ENCODE peak calls at places on chromosomes 6 and 20, in six cellular contexts. Y is esophagus squamous epithelium, U is HCT116, X is mesendoderm, C is lower lobe of right lung, V is adrenal gland. T is an unnamed sample. For H3K4me1, the result is how much of the 10 kb centered on the place peaks cover.

GRCh38 chr20:51934301-51935002 is 132.1 kb upstream of the SALL4 start:
- DNase-seq in Y (no peak), C (no peak), U (no peak), X (peak), V (no peak), T (no peak)

GRCh38 chr6:134525190-134525868 is 207.4 kb upstream of the SGK1 start:
- DNase-seq in V (no peak), C (no peak), Y (no peak), U (no peak), X (no peak), T (no peak)

GRCh38 chr6:89221971-89222887 is 5.1 kb upstream of the GABRR1 start:
- DNase-seq in X (no peak), Y (no peak), V (no peak), U (no peak), C (no peak), T (no peak)

GRCh38 chr6:97465877-97466710 is 183.1 kb upstream of the MMS22L start:
- DNase-seq in V (no peak), X (peak), U (no peak), C (no peak), Y (no peak), T (no peak)

GRCh38 chr6:143283887-143284640 is 166.4 kb downstream of the ADAT2 start:
- DNase-seq in Y (no peak), X (no peak), C (no peak), V (no peak), U (no peak), T (no peak)

GRCh38 chr20:24034820-24035219 is 46.2 kb upstream of the GGTLC1 start:
- DNase-seq in V (no peak), Y (no peak), C (no peak), U (no peak), X (no peak), T (no peak)

GRCh38 chr6:2133718-2134310 is 111.6 kb downstream of the GMDS start:
- DNase-seq in U (no peak), V (no peak), C (no peak), X (no peak), Y (no peak), T (no peak)

GRCh38 chr6:72850040-72850439 is 228.2 kb downstream of the KCNQ5 start:
- DNase-seq in U (no peak), X (no peak), V (no peak), Y (no peak), C (no peak), T (no peak)

GRCh38 chr6:134352786-134353480 is 35.0 kb upstream of the SGK1 start:
- DNase-seq in U (no peak), V (no peak), X (peak), Y (no peak), C (no peak), T (no peak)

GRCh38 chr6:118746100-118746874 is 94.9 kb upstream of the CEP85L start:
- DNase-seq in X (no peak), U (no peak), C (peak), Y (no peak), V (peak), T (peak)

GRCh38 chr20:14036567-14036966 is 41.3 kb downstream of the MACROD2 start:
- DNase-seq in C (no peak), Y (no peak), U (no peak), X (no peak), V (no peak), T (no peak)

GRCh38 chr20:63461364-63461763 is 11.1 kb downstream of the KCNQ2 start:
- DNase-seq in V (peak), Y (no peak), C (no peak), X (peak), U (no peak), T (no peak)

GRCh38 chr6:125974214-125974866 is 12.0 kb upstream of the TRMT11 start:
- DNase-seq in X (no peak), V (no peak), C (no peak), Y (no peak), U (peak), T (peak)

GRCh38 chr20:19734811-19735210 is 23.2 kb upstream of the RIN2 start:
- DNase-seq in V (no peak), X (no peak), C (no peak), Y (no peak), U (no peak), T (no peak)

GRCh38 chr20:41956316-41957050 is 338.3 kb upstream of the CHD6 start:
- DNase-seq in Y (no peak), U (no peak), X (peak), V (peak), C (no peak), T (peak)

GRCh38 chr20:61601853-61602252 is 349.8 kb downstream of the CDH4 start:
- DNase-seq in Y (no peak), C (no peak), U (no peak), V (no peak), X (no peak), T (no peak)

GRCh38 chr6:33197431-33198048 is 2.9 kb downstream of the RXRB start:
- DNase-seq in C (peak), X (peak), Y (no peak), U (peak), V (peak), T (peak)

GRCh38 chr20:32461836-32462600 is 103.9 kb downstream of the ASXL1 start:
- DNase-seq in C (no peak), U (no peak), V (no peak), Y (no peak), X (no peak), T (no peak)

GRCh38 chr20:32465092-32465900 is 107.2 kb downstream of the ASXL1 start:
- DNase-seq in V (peak), X (no peak), C (peak), U (no peak), Y (no peak), T (no peak)

GRCh38 chr20:32464401-32465091 is 106.4 kb downstream of the ASXL1 start:
- DNase-seq in V (no peak), U (no peak), X (no peak), Y (no peak), C (no peak), T (no peak)

GRCh38 chr20:32463642-32464400 is 105.7 kb downstream of the ASXL1 start:
- DNase-seq in U (no peak), X (no peak), C (no peak), V (no peak), Y (no peak), T (no peak)

DNA sequence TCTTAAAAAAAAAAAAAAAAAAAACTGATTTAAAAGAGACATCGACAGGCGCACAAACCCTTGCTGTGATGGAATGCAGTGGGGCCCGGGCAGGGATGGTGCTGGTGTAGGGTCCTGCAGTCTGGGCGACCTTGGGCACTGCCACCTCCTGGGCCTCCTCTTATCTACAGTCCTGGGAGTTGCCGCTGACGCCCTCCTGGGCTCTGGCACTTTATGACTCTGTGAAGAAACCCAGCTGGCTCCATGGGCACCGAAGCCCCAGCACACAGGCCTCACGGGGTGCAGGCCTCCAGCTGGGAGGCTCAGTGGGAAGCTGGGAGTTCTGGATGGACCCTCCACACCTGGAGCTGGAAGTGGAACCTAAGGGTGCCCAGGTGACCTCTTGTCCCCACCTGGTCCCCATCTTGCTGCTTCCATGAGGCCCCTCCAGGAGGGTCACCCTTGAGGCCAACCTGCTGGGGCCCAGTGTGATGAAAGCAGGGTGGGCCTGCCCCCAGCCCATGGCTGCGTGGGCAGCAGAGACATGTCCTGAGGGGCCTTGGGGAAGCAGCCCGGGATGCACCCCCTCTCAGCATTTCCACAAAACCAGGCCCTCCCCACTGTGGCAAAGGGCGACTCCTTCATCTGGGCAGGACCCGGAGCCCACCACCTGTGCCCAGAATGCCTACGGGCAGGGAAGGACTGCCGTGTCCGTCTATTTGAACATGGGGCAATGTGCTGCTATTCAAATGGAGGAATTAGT is 104.9 kb downstream of the ASXL1 start:
- DNase-seq in U (no peak), Y (no peak), C (no peak), V (peak), X (no peak), T (no peak)
- H3K4me1 ChIP-seq in U (under half), Y (half or more), C (under half), V (under half), X (under half), T (under half)

GRCh38 chr6:40721252-40721936 is 134.2 kb upstream of the LRFN2 start:
- DNase-seq in V (no peak), Y (no peak), U (no peak), C (no peak), X (no peak), T (no peak)

GRCh38 chr6:40720375-40720748 is 133.2 kb upstream of the LRFN2 start:
- DNase-seq in X (peak), V (no peak), U (no peak), C (no peak), Y (no peak), T (no peak)

GRCh38 chr6:40718401-40718800 is 131.2 kb upstream of the LRFN2 start:
- DNase-seq in C (no peak), X (no peak), U (no peak), V (no peak), Y (no peak), T (no peak)

GRCh38 chr6:40722081-40722480 is 134.9 kb upstream of the LRFN2 start:
- DNase-seq in U (no peak), V (no peak), Y (no peak), X (peak), C (no peak), T (no peak)

DNA sequence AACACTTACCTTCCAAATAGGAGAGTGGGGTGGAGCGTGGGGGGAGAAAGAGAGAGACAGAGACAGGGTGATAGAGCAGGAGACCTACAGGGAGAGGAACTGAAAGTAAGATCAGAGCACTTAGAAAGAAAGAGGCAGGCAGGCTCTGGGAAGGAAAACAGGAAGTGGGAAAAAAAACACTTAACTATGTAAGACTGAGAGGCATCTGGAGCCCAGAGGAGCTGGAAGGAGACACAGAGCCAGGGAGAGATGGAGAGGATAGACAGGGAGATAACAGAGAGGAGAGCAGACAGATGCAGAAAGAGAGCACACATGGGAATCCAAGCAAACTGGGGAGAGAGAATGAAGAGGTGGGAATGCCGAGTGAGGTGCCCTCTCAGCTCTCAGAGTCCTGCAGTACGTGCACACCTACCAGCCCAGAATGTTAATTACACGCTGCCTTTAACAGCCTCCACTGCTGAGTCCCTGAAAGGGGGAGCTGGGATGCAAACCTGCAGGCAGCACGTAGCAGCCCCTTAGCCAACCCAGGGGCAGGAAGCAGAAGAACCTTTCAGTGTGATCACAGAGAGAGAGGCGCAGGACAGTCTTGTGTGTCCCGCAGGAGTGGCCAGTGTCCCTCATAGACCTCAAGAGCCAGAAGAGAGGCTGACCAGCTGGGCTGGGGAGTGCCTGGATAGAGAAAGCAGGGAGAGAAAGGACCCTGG is 132.7 kb upstream of the LRFN2 start:
- DNase-seq in Y (no peak), C (no peak), U (no peak), X (peak), V (no peak), T (peak)
- H3K4me1 ChIP-seq in Y (under half), C (under half), U (under half), X (under half), V (under half), T (under half)

GRCh38 chr6:111803804-111804203 is 69.4 kb downstream of the FYN start:
- DNase-seq in Y (no peak), X (no peak), U (no peak), V (no peak), C (no peak), T (no peak)
- H3K4me1 ChIP-seq in Y (under half), X (under half), U (under half), V (under half), C (under half), T (under half)

GRCh38 chr20:25058797-25059486 is 1.0 kb upstream of the ACSS1 start:
- DNase-seq in C (no peak), U (no peak), Y (no peak), V (peak), X (no peak), T (no peak)

GRCh38 chr20:25056601-25057233 is 1.2 kb downstream of the ACSS1 start:
- DNase-seq in U (no peak), V (no peak), Y (no peak), C (no peak), X (no peak), T (no peak)

GRCh38 chr20:25058051-25058796 is at the start of gene ACSS1:
- DNase-seq in U (no peak), V (peak), Y (peak), X (no peak), C (peak), T (peak)

GRCh38 chr20:25055711-25056492 is 2.0 kb downstream of the ACSS1 start:
- DNase-seq in U (no peak), X (no peak), Y (no peak), V (peak), C (no peak), T (no peak)

DNA sequence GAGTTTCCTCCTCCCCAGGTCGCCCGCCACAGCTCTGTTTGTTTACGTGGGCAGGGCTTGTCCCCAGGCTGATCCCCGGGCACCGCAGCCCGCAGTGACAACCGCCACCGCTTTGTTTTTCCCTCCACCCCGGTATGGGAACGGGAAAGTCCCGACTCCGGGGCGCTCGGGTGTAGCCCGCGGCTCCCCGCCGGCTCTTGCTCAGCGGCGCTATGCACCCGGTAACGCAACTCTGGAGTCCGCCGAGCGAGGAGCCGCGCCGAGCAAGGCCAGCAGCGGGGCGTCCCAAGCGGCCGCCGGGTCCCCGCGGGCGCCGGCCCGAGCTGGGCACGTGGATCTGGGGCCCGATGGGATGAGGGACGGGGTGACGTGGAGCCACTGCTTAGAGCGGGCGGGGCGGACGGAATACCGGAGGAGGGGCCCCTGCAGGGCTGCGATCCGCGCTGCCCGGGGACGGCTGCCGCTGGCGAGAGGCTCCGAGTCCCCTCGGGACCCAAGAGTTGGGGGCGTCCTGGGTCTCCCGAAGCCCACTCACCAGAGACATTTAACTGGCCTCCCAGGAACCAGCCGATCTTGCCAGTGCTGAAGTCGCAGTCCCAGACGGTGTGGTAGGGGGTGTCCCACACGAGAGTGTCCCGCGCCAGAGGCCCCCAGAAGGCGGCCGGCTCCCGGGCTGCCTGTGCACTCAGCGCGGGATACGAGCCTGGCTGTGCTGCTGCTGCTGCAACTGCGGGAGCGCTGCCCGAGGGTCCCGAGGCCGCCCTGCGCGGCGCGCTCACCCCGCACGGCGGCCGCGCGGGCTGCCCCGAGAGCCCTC is 497 bp downstream of the ACSS1 start:
- DNase-seq in V (peak), U (no peak), X (peak), Y (no peak), C (peak), T (no peak)
- H3K4me1 ChIP-seq in V (under half), U (under half), X (under half), Y (half or more), C (half or more), T (under half)

GRCh38 chr20:38875170-38875993 is 50.8 kb upstream of the FAM83D start:
- DNase-seq in C (no peak), Y (no peak), U (no peak), V (peak), X (peak), T (peak)

GRCh38 chr20:38881806-38882440 is 44.3 kb upstream of the FAM83D start:
- DNase-seq in C (no peak), Y (no peak), V (no peak), U (no peak), X (no peak), T (no peak)

GRCh38 chr20:38877483-38877882 is 48.7 kb upstream of the FAM83D start:
- DNase-seq in X (no peak), C (no peak), U (no peak), Y (no peak), V (no peak), T (no peak)

GRCh38 chr20:38880952-38881735 is 45.1 kb upstream of the FAM83D start:
- DNase-seq in C (no peak), U (no peak), Y (no peak), V (no peak), X (no peak), T (peak)

GRCh38 chr20:38878798-38879197 is 47.4 kb upstream of the FAM83D start:
- DNase-seq in V (peak), Y (no peak), U (no peak), X (peak), C (no peak), T (peak)
- H3K4me1 ChIP-seq in V (under half), Y (under half), U (under half), X (under half), C (under half), T (half or more)

GRCh38 chr6:155142902-155143609 is 120.8 kb upstream of the CLDN20 start:
- DNase-seq in X (no peak), V (no peak), C (no peak), Y (no peak), U (no peak), T (no peak)
- H3K4me1 ChIP-seq in X (under half), V (under half), C (under half), Y (under half), U (under half), T (under half)

GRCh38 chr20:57291694-57292093 is 25.3 kb upstream of the BMP7 start:
- DNase-seq in V (no peak), X (no peak), U (no peak), Y (no peak), C (no peak), T (no peak)
- H3K4me1 ChIP-seq in V (under half), X (under half), U (under half), Y (under half), C (under half), T (half or more)

GRCh38 chr6:36545767-36546663 is 1.3 kb downstream of the STK38 start:
- DNase-seq in X (peak), V (peak), Y (no peak), U (no peak), C (no peak), T (peak)
- H3K4me1 ChIP-seq in X (under half), V (under half), Y (half or more), U (under half), C (half or more), T (half or more)

DNA sequence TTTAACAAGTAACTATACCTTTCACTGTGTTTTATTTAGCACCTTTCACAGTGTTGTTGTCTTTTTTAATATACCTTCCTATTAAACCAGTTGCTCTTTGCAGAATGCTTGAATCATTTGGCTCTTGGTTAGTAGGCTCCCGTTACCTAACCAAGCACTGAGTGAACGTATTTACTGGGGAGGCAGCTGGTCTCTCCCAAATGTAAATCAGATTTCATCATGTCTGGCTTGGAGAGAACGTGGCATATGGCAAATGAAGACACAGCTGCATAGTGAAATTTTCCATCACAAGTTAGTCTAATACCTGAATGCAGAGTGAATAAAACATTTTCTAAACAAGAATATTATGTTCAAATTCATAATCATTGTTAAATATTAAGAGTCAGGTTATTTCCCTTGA is 12.4 kb downstream of the HTR1E start:
- DNase-seq in V (no peak), U (no peak), Y (no peak), X (no peak), C (no peak), T (no peak)
- H3K4me1 ChIP-seq in V (under half), U (under half), Y (under half), X (under half), C (under half), T (under half)

GRCh38 chr6:74623027-74623426 is 582.8 kb downstream of the COL12A1 start:
- DNase-seq in V (no peak), Y (no peak), U (no peak), C (no peak), X (no peak), T (no peak)

GRCh38 chr6:74632196-74632595 is 573.7 kb downstream of the COL12A1 start:
- DNase-seq in X (no peak), C (no peak), Y (no peak), V (no peak), U (no peak), T (no peak)

GRCh38 chr6:74631558-74631957 is 574.3 kb downstream of the COL12A1 start:
- DNase-seq in Y (no peak), X (peak), U (no peak), C (no peak), V (no peak), T (no peak)

GRCh38 chr6:74626288-74626687 is 579.6 kb downstream of the COL12A1 start:
- DNase-seq in Y (no peak), U (no peak), X (no peak), V (no peak), C (no peak), T (no peak)
- H3K4me1 ChIP-seq in Y (under half), U (under half), X (under half), V (under half), C (under half), T (under half)